ENCODE peak calls at places on chromosome 3, in four cellular contexts. Y, C, M and H are unnamed samples.
A peak's percentile ranks its signal among the peaks of the same experiment; 100 is the strongest.

GRCh38 chr3:136023264-136023978 is 57.9 kb downstream of the PPP2R3A start:
- DNase-seq in M (no peak), C (no peak), Y (no peak), H (no peak)

GRCh38 chr3:115616461-115616860 is 6.8 kb upstream of the GAP43 start:
- DNase-seq in C (no peak), M (no peak), Y (no peak), H (no peak)

GRCh38 chr3:156431334-156432121 is 123.4 kb downstream of the SSR3 start:
- DNase-seq in C (no peak), M (no peak), Y (peak; percentile 24), H (no peak)

GRCh38 chr3:193590088-193590856 is 2.7 kb upstream of the OPA1 start:
- DNase-seq in M (peak; percentile 52), Y (peak; percentile 15), C (no peak), H (peak; percentile 87)

GRCh38 chr3:13537926-13538325 is 11.0 kb upstream of the FBLN2 start:
- DNase-seq in Y (no peak), M (peak; percentile 84), C (no peak), H (peak; percentile 93)

GRCh38 chr3:12545473-12545791 is at the start of gene MKRN2OS:
- DNase-seq in M (no peak), Y (no peak), C (no peak), H (no peak)

GRCh38 chr3:42183991-42184621 is 81.9 kb downstream of the CCK start:
- DNase-seq in C (no peak), M (no peak), Y (peak; percentile 94), H (no peak)

GRCh38 chr3:156218353-156218744 is 98.0 kb downstream of the KCNAB1 start:
- DNase-seq in Y (peak; percentile 31), C (no peak), M (no peak), H (no peak)

GRCh38 chr3:123352134-123352554 is 96.7 kb downstream of the ADCY5 start:
- DNase-seq in Y (no peak), C (no peak), M (no peak), H (no peak)

GRCh38 chr3:31354373-31354772 is 178.4 kb upstream of the STT3B start:
- DNase-seq in M (peak; percentile 38), C (no peak), Y (no peak), H (no peak)

GRCh38 chr3:12918231-12918630 is 76.9 kb upstream of the RPL32 start:
- DNase-seq in M (no peak), C (no peak), Y (no peak), H (no peak)

GRCh38 chr3:152185941-152186630 is 82.6 kb upstream of the MBNL1 start:
- DNase-seq in C (no peak), M (no peak), Y (no peak), H (no peak)

GRCh38 chr3:123769360-123769743 is 114.8 kb downstream of the MYLK start:
- DNase-seq in M (no peak), C (no peak), Y (no peak), H (no peak)

GRCh38 chr3:147299656-147300055 is 106.7 kb downstream of the ZIC4 start:
- DNase-seq in Y (peak; percentile 26), M (peak; percentile 14), C (no peak), H (no peak)

GRCh38 chr3:195690951-195691350 is 29.8 kb upstream of the MUC20 start:
- DNase-seq in C (no peak), M (no peak), Y (no peak), H (no peak)

GRCh38 chr3:119856695-119857094 is 74.8 kb downstream of the NR1I2 start:
- DNase-seq in Y (no peak), C (no peak), M (no peak), H (no peak)

GRCh38 chr3:129618901-129619671 is 12.6 kb upstream of the PLXND1 start:
- DNase-seq in M (no peak), C (no peak), Y (peak; percentile 72), H (no peak)

GRCh38 chr3:25403890-25404460 is 24.1 kb upstream of the RARB start:
- DNase-seq in C (no peak), M (no peak), Y (no peak), H (no peak)

GRCh38 chr3:149815728-149816127 is 2.7 kb downstream of the RNF13 start:
- DNase-seq in M (no peak), Y (no peak), C (no peak), H (no peak)

GRCh38 chr3:134029734-134030381 is at the start of gene SLCO2A1:
- DNase-seq in C (no peak), Y (peak; percentile 23), M (peak; percentile 38), H (no peak)

GRCh38 chr3:13528217-13528801 is 20.6 kb upstream of the FBLN2 start:
- DNase-seq in Y (no peak), C (no peak), M (peak; percentile 46), H (no peak)

GRCh38 chr3:155549087-155549486 is 195.8 kb downstream of the PLCH1 start:
- DNase-seq in C (peak; percentile 20), Y (no peak), M (no peak), H (no peak)

DNA sequence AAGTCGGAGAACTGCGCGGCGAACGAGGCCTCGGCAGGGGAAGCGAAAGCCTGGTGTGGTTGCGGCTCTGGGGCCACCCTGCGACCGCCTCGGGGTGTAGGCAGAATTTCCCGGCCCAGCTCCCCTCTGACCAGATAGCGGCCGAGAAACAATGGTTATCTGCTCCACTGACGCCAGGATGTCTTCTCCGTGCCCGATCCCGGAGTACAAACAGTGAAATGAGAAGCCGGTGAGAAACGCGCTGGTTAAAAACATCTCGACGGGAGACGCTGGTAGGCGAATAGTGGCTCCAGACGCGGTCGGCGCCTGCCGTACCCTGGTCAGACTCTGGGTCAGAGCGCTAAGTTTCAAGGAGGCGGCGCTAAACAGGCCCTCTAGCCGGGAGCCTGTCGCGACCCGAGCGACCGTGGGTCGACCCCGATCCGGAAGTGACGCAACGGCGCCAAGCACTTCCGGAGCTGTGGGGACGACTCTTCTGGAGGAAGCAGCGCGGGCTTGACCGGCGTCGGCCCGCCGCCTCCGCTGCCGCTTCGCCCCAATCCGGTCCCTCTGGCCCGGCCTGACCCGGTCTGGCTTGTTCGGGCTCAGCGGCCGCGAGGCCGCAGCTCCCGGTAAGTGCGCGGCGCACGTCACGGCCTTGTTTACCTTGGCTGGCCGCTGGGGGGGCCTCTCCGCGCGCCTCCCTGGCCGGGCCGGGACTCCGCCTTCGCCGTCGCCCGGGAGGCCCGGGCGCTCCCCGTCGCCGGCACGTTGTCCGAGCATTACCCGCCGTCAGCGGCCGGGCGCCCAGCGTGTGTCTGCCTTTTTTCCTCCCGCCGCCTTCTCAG is at the start of gene ARIH2:
- DNase-seq in C (peak; percentile 97), M (peak; percentile 94), Y (peak; percentile 95), H (peak; percentile 83)
- TF ChIP-seq CTCF in C (peak; percentile 5), M (no peak), Y (no peak), H (peak; percentile 13)

GRCh38 chr3:16338124-16338523 is 73.1 kb downstream of the OXNAD1 start:
- DNase-seq in Y (no peak), M (no peak), C (peak; percentile 71), H (no peak)
- H3K4me3 ChIP-seq in Y (no peak overlapping the region), M (no peak overlapping the region), C (no peak overlapping the region), H (no peak overlapping the region)

GRCh38 chr3:174000675-174001074 is 603.1 kb downstream of the NLGN1 start:
- DNase-seq in M (no peak), C (no peak), Y (no peak), H (no peak)

GRCh38 chr3:174002543-174002942 is 605.0 kb downstream of the NLGN1 start:
- DNase-seq in Y (peak; percentile 26), C (no peak), M (peak; percentile 7), H (no peak)
- TF ChIP-seq CTCF in Y (peak; percentile 29), C (no peak), M (peak; percentile 33), H (peak; percentile 47)

DNA sequence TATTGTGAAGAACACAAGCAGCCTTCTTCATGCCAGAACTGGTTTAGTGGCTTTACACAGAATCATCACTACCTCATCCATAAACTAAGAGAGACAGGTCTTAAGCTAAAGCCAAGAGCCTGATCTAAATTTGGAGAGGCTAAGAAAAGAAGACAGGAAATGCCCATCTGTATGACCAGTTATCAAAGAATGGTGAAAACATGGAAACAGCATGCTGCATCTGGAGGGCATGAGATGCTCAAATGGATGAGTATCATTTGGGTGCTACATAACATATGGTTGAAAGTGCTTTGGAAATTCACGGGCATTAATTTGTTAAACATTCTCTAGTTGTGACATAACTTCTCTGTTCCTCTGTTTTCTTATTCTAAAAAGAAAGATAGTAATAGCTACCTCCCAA is 112.5 kb downstream of the CPNE4 start:
- DNase-seq in M (no peak), Y (no peak), C (no peak), H (no peak)
- H3K4me3 ChIP-seq in M (no peak overlapping the region), Y (no peak overlapping the region), C (no peak overlapping the region), H (no peak overlapping the region)